ENCODE peak calls at places on chromosomes 4 and X, in four cellular contexts. One of them, this sample, is unnamed.
A peak's percentile ranks its signal among the peaks of the same experiment; 100 is the strongest.

GRCh38 chr4:173005912-173006633 is 162.5 kb upstream of the GALNT7 start:
- DNase-seq in MM.1S: no peak
- DNase-seq in WERI-Rb-1: no peak
- DNase-seq in PC-9: no peak
- DNase-seq in this sample: no peak

GRCh38 chr4:57023104-57023503 is 44.4 kb downstream of the POLR2B start:
- DNase-seq in MM.1S: no peak
- DNase-seq in WERI-Rb-1: no peak
- DNase-seq in PC-9: no peak
- DNase-seq in this sample: no peak

GRCh38 chr4:8905236-8905772 is 33.7 kb upstream of the HMX1 start:
- DNase-seq in WERI-Rb-1: peak; percentile 4
- DNase-seq in PC-9: no peak
- DNase-seq in MM.1S: no peak
- DNase-seq in this sample: peak; percentile 11

GRCh38 chrX:4710618-4711433 is 997.4 kb upstream of the PRKX start:
- DNase-seq in MM.1S: no peak
- DNase-seq in PC-9: peak; percentile 49
- DNase-seq in WERI-Rb-1: peak; percentile 12
- DNase-seq in this sample: no peak

GRCh38 chrX:154321624-154322023 is 26.0 kb downstream of the TKTL1 start:
- DNase-seq in PC-9: no peak
- DNase-seq in MM.1S: peak; percentile 47
- DNase-seq in WERI-Rb-1: peak; percentile 44
- DNase-seq in this sample: no peak

GRCh38 chr4:150140774-150141400 is 62.6 kb downstream of the DCLK2 start:
- DNase-seq in PC-9: peak; percentile 63
- DNase-seq in MM.1S: no peak
- DNase-seq in WERI-Rb-1: no peak
- DNase-seq in this sample: no peak

GRCh38 chr4:41776466-41776865 is 27.9 kb upstream of the PHOX2B start:
- DNase-seq in MM.1S: no peak
- DNase-seq in WERI-Rb-1: no peak
- DNase-seq in PC-9: no peak
- DNase-seq in this sample: no peak

GRCh38 chr4:6929339-6929734 is 19.7 kb downstream of the TBC1D14 start:
- DNase-seq in PC-9: no peak
- DNase-seq in MM.1S: no peak
- DNase-seq in WERI-Rb-1: no peak
- DNase-seq in this sample: no peak

GRCh38 chr4:98290511-98290910 is 29.3 kb downstream of the RAP1GDS1 start:
- DNase-seq in MM.1S: no peak
- DNase-seq in WERI-Rb-1: no peak
- DNase-seq in PC-9: no peak
- DNase-seq in this sample: no peak

GRCh38 chr4:156931267-156931666 is 40.3 kb downstream of the PDGFC start:
- DNase-seq in PC-9: peak; percentile 73
- DNase-seq in MM.1S: no peak
- DNase-seq in WERI-Rb-1: no peak
- DNase-seq in this sample: no peak

GRCh38 chr4:42151568-42152506 is 618 bp downstream of the BEND4 start:
- DNase-seq in WERI-Rb-1: peak; percentile 91
- DNase-seq in PC-9: no peak
- DNase-seq in MM.1S: peak; percentile 83
- DNase-seq in this sample: peak; percentile 80

GRCh38 chrX:53281321-53281822 is at the start of gene IQSEC2:
- DNase-seq in PC-9: peak; percentile 48
- DNase-seq in MM.1S: no peak
- DNase-seq in WERI-Rb-1: peak; percentile 34
- DNase-seq in this sample: no peak

GRCh38 chr4:152206185-152206584 is 329.7 kb downstream of the FBXW7 start:
- DNase-seq in WERI-Rb-1: no peak
- DNase-seq in MM.1S: no peak
- DNase-seq in PC-9: no peak
- DNase-seq in this sample: no peak

GRCh38 chr4:168153596-168154440 is 61.5 kb downstream of the ANXA10 start:
- DNase-seq in WERI-Rb-1: peak; percentile 82
- DNase-seq in PC-9: peak; percentile 37
- DNase-seq in MM.1S: peak; percentile 86
- DNase-seq in this sample: peak; percentile 59
- TF ChIP-seq CTCF in WERI-Rb-1: peak; percentile 53
- TF ChIP-seq CTCF in PC-9: peak; percentile 78
- TF ChIP-seq CTCF in MM.1S: peak; percentile 77
- TF ChIP-seq CTCF in this sample: peak; percentile 33

GRCh38 chrX:68941385-68941952 is 112.6 kb downstream of the EFNB1 start:
- DNase-seq in PC-9: no peak
- DNase-seq in MM.1S: no peak
- DNase-seq in WERI-Rb-1: no peak
- DNase-seq in this sample: no peak

GRCh38 chrX:68939868-68940267 is 111.0 kb downstream of the EFNB1 start:
- DNase-seq in PC-9: no peak
- DNase-seq in WERI-Rb-1: no peak
- DNase-seq in MM.1S: no peak
- DNase-seq in this sample: no peak

GRCh38 chrX:68938244-68939004 is 109.6 kb downstream of the EFNB1 start:
- DNase-seq in WERI-Rb-1: no peak
- DNase-seq in PC-9: no peak
- DNase-seq in MM.1S: no peak
- DNase-seq in this sample: no peak

GRCh38 chrX:68942141-68942540 is 113.3 kb downstream of the EFNB1 start:
- DNase-seq in WERI-Rb-1: no peak
- DNase-seq in PC-9: no peak
- DNase-seq in MM.1S: no peak
- DNase-seq in this sample: no peak

GRCh38 chrX:68940601-68941000 is 111.8 kb downstream of the EFNB1 start:
- DNase-seq in WERI-Rb-1: no peak
- DNase-seq in MM.1S: no peak
- DNase-seq in PC-9: no peak
- DNase-seq in this sample: no peak
- TF ChIP-seq CTCF in WERI-Rb-1: no peak
- TF ChIP-seq CTCF in MM.1S: no peak
- TF ChIP-seq CTCF in PC-9: no peak
- TF ChIP-seq CTCF in this sample: no peak

GRCh38 chr4:46323891-46324290 is 66.0 kb downstream of the GABRA2 start:
- DNase-seq in MM.1S: no peak
- DNase-seq in PC-9: no peak
- DNase-seq in WERI-Rb-1: no peak
- DNase-seq in this sample: no peak

GRCh38 chr4:46329118-46329976 is 60.6 kb downstream of the GABRA2 start:
- DNase-seq in PC-9: peak; percentile 41
- DNase-seq in MM.1S: peak; percentile 74
- DNase-seq in WERI-Rb-1: peak; percentile 68
- DNase-seq in this sample: peak; percentile 16
- TF ChIP-seq CTCF in PC-9: peak; percentile 60
- TF ChIP-seq CTCF in MM.1S: peak; percentile 76
- TF ChIP-seq CTCF in WERI-Rb-1: peak; percentile 74
- TF ChIP-seq CTCF in this sample: peak; percentile 54

GRCh38 chrX:112851161-112851779 is 10.6 kb upstream of the AMOT start:
- DNase-seq in PC-9: peak; percentile 93
- DNase-seq in MM.1S: peak; percentile 88
- DNase-seq in WERI-Rb-1: no peak
- DNase-seq in this sample: no peak
- TF ChIP-seq CTCF in PC-9: no peak
- TF ChIP-seq CTCF in MM.1S: no peak
- TF ChIP-seq CTCF in WERI-Rb-1: no peak
- TF ChIP-seq CTCF in this sample: no peak

DNA sequence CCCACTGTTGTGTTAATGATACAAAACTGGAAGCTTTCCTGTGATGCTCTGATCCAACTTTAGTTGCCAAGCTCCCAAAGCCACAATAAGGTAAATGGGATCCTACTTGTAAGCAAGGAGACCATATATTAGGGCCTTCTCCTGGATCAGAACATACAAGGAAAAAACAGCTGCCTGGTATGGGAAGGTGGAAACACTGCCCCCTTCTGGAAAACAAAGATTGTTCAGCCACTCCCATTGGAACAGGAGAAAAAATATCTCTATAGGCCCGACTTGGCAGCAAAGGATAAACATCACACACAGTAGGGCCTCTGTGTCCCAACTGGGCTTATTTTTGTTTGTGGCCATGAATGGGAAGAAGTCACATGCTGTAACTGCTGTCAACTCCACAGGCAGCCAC is 166.5 kb downstream of the TBX22 start:
- DNase-seq in PC-9: no peak
- DNase-seq in MM.1S: no peak
- DNase-seq in WERI-Rb-1: no peak
- DNase-seq in this sample: no peak
- TF ChIP-seq CTCF in PC-9: peak; percentile 19
- TF ChIP-seq CTCF in MM.1S: peak; percentile 36
- TF ChIP-seq CTCF in WERI-Rb-1: peak; percentile 52
- TF ChIP-seq CTCF in this sample: peak; percentile 22

GRCh38 chrX:68185161-68185560 is 248.1 kb downstream of the OPHN1 start:
- DNase-seq in PC-9: no peak
- DNase-seq in WERI-Rb-1: no peak
- DNase-seq in MM.1S: no peak
- DNase-seq in this sample: no peak

GRCh38 chrX:68179355-68179754 is 253.9 kb downstream of the OPHN1 start:
- DNase-seq in WERI-Rb-1: no peak
- DNase-seq in MM.1S: no peak
- DNase-seq in PC-9: no peak
- DNase-seq in this sample: no peak

GRCh38 chrX:68180501-68181061 is 252.7 kb downstream of the OPHN1 start:
- DNase-seq in MM.1S: no peak
- DNase-seq in PC-9: no peak
- DNase-seq in WERI-Rb-1: no peak
- DNase-seq in this sample: no peak

GRCh38 chrX:68186552-68187262 is 246.6 kb downstream of the OPHN1 start:
- DNase-seq in MM.1S: no peak
- DNase-seq in WERI-Rb-1: no peak
- DNase-seq in PC-9: peak; percentile 94
- DNase-seq in this sample: no peak

GRCh38 chrX:68183612-68184214 is 249.6 kb downstream of the OPHN1 start:
- DNase-seq in PC-9: no peak
- DNase-seq in WERI-Rb-1: peak; percentile 8
- DNase-seq in MM.1S: peak; percentile 52
- DNase-seq in this sample: no peak
- TF ChIP-seq CTCF in PC-9: peak; percentile 74
- TF ChIP-seq CTCF in WERI-Rb-1: peak; percentile 28
- TF ChIP-seq CTCF in MM.1S: peak; percentile 33
- TF ChIP-seq CTCF in this sample: peak; percentile 51

GRCh38 chrX:7586126-7586525 is 256.8 kb upstream of the VCX start:
- DNase-seq in PC-9: no peak
- DNase-seq in MM.1S: peak; percentile 18
- DNase-seq in WERI-Rb-1: no peak
- DNase-seq in this sample: no peak
- TF ChIP-seq CTCF in PC-9: peak; percentile 43
- TF ChIP-seq CTCF in MM.1S: peak; percentile 42
- TF ChIP-seq CTCF in WERI-Rb-1: peak; percentile 61
- TF ChIP-seq CTCF in this sample: peak; percentile 21

DNA sequence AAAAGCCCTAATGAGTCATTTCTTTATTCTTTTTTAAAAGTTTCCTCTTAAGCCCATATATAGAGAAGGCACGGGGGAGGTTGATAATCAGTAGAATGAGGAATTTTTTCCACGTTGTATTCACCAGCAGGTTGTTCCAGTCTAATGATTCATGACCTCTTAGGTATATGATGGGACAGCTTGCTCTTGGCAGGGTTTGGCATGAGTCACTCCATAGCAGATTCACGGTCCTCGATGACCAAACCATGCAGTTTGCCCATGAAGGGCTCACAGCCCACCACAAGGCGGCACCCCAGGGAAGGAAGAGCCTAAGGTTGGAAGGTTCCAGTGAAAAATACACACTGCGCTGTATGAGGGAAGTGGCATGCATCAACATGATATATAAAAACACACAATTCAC is 623.8 kb upstream of the DIPK2B start:
- DNase-seq in WERI-Rb-1: peak; percentile 32
- DNase-seq in MM.1S: no peak
- DNase-seq in PC-9: peak; percentile 87
- DNase-seq in this sample: peak; percentile 29
- TF ChIP-seq CTCF in WERI-Rb-1: peak; percentile 49
- TF ChIP-seq CTCF in MM.1S: no peak
- TF ChIP-seq CTCF in PC-9: peak; percentile 57
- TF ChIP-seq CTCF in this sample: no peak

GRCh38 chr4:89913623-89914022 is 19.0 kb downstream of the MMRN1 start:
- DNase-seq in WERI-Rb-1: no peak
- DNase-seq in MM.1S: no peak
- DNase-seq in PC-9: no peak
- DNase-seq in this sample: no peak

GRCh38 chr4:89915151-89915550 is 20.5 kb downstream of the MMRN1 start:
- DNase-seq in PC-9: no peak
- DNase-seq in WERI-Rb-1: no peak
- DNase-seq in MM.1S: no peak
- DNase-seq in this sample: no peak

GRCh38 chr4:89915937-89916336 is 21.3 kb downstream of the MMRN1 start:
- DNase-seq in WERI-Rb-1: no peak
- DNase-seq in MM.1S: no peak
- DNase-seq in PC-9: no peak
- DNase-seq in this sample: no peak

DNA sequence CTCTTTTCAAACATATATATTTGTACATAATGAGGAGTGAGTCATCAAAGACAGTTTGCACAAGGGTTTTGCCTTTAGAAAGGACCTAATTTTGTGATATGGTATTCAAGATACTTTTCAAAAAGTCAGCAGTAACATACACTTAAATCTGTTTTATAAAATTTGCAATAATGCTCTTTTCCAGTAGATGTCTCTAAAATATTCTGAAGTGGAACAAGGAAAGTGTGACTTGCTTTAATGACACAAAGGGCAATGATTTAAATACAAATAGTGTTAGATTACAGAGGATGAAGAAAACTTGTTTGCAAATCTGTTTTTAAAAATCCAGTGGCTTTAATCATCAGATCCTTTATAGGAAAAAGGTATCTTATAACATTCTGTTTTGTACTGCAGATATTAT is 20.0 kb downstream of the MMRN1 start:
- DNase-seq in PC-9: no peak
- DNase-seq in WERI-Rb-1: no peak
- DNase-seq in MM.1S: no peak
- DNase-seq in this sample: no peak
- TF ChIP-seq CTCF in PC-9: no peak
- TF ChIP-seq CTCF in WERI-Rb-1: no peak
- TF ChIP-seq CTCF in MM.1S: peak; percentile 24
- TF ChIP-seq CTCF in this sample: no peak

This sample was measured in glutamatergic neuron.